ENCODE peak calls at places on chromosomes 13 and 19, in five cellular contexts. Q is endothelial cell, B is lung, P is colonic mucosa, E is transverse colon. V is an unnamed sample.

GRCh38 chr19:41366089-41366488 is 2.1 kb upstream of the B9D2 start:
- DNase-seq in Q (no peak), B (no peak), P (no peak), E (no peak), V (peak)

GRCh38 chr19:39996811-39997594 is at the start of gene ZNF546:
- DNase-seq in Q (peak), B (peak), P (peak), E (peak), V (peak)

GRCh38 chr19:2678043-2678671 is 24.3 kb downstream of the GNG7 start:
- DNase-seq in Q (no peak), B (no peak), P (no peak), E (peak), V (no peak)

GRCh38 chr19:16136185-16137067 is 7.1 kb upstream of the HSH2D start:
- DNase-seq in Q (no peak), B (no peak), P (no peak), E (no peak), V (no peak)

GRCh38 chr19:19860756-19861390 is 4.8 kb upstream of the ZNF253 start:
- DNase-seq in Q (peak), B (no peak), P (no peak), E (no peak), V (no peak)

GRCh38 chr19:48970923-48971395 is 5.8 kb downstream of the FTL start:
- DNase-seq in Q (peak), B (peak), P (peak), E (peak), V (peak)

GRCh38 chr13:39581177-39581576 is 21.8 kb downstream of the LHFPL6 start:
- DNase-seq in Q (no peak), B (no peak), P (no peak), E (no peak), V (no peak)

GRCh38 chr19:3035542-3036118 is 6.5 kb upstream of the TLE2 start:
- DNase-seq in Q (peak), B (peak), P (peak), E (peak), V (peak)

GRCh38 chr13:32225494-32225931 is 89.7 kb downstream of the ZAR1L start:
- DNase-seq in Q (no peak), B (no peak), P (no peak), E (no peak), V (no peak)

GRCh38 chr19:45591004-45591637 is 6.5 kb upstream of the OPA3 start:
- DNase-seq in Q (peak), B (peak), P (peak), E (peak), V (peak)

GRCh38 chr19:51808333-51808986 is 13.5 kb downstream of the FPR3 start:
- DNase-seq in Q (no peak), B (no peak), P (no peak), E (no peak), V (no peak)

GRCh38 chr13:106318941-106319411 is 216.5 kb downstream of the EFNB2 start:
- DNase-seq in Q (no peak), B (peak), P (no peak), E (no peak), V (peak)

GRCh38 chr13:49836516-49836915 is 44.0 kb upstream of the KPNA3 start:
- DNase-seq in Q (no peak), B (no peak), P (no peak), E (no peak), V (no peak)

GRCh38 chr13:27472941-27473340 is 22.6 kb upstream of the MTIF3 start:
- DNase-seq in Q (no peak), B (no peak), P (no peak), E (no peak), V (no peak)

GRCh38 chr13:40430234-40430633 is 236.2 kb downstream of the FOXO1 start:
- DNase-seq in Q (no peak), B (no peak), P (no peak), E (no peak), V (no peak)

GRCh38 chr13:94329754-94330551 is 149.5 kb downstream of the DCT start:
- DNase-seq in Q (no peak), B (no peak), P (no peak), E (no peak), V (no peak)

GRCh38 chr13:27130223-27131015 is 41.2 kb downstream of the USP12 start:
- DNase-seq in Q (no peak), B (no peak), P (no peak), E (no peak), V (no peak)

GRCh38 chr19:3604987-3605343 is 1.7 kb downstream of the TBXA2R start:
- DNase-seq in Q (no peak), B (no peak), P (no peak), E (no peak), V (no peak)

GRCh38 chr19:42069619-42070293 is at the start of gene GRIK5:
- DNase-seq in Q (peak), B (no peak), P (no peak), E (no peak), V (no peak)

GRCh38 chr19:18286973-18287635 is 5.7 kb upstream of the JUND start:
- DNase-seq in Q (no peak), B (no peak), P (no peak), E (no peak), V (no peak)

GRCh38 chr19:18290250-18291018 is 9.0 kb upstream of the JUND start:
- DNase-seq in Q (no peak), B (no peak), P (no peak), E (peak), V (no peak)

GRCh38 chr19:18289471-18290066 is 8.1 kb upstream of the JUND start:
- DNase-seq in Q (no peak), B (no peak), P (no peak), E (no peak), V (no peak)

GRCh38 chr19:18291019-18291524 is 9.7 kb upstream of the JUND start:
- DNase-seq in Q (no peak), B (no peak), P (no peak), E (no peak), V (no peak)

DNA sequence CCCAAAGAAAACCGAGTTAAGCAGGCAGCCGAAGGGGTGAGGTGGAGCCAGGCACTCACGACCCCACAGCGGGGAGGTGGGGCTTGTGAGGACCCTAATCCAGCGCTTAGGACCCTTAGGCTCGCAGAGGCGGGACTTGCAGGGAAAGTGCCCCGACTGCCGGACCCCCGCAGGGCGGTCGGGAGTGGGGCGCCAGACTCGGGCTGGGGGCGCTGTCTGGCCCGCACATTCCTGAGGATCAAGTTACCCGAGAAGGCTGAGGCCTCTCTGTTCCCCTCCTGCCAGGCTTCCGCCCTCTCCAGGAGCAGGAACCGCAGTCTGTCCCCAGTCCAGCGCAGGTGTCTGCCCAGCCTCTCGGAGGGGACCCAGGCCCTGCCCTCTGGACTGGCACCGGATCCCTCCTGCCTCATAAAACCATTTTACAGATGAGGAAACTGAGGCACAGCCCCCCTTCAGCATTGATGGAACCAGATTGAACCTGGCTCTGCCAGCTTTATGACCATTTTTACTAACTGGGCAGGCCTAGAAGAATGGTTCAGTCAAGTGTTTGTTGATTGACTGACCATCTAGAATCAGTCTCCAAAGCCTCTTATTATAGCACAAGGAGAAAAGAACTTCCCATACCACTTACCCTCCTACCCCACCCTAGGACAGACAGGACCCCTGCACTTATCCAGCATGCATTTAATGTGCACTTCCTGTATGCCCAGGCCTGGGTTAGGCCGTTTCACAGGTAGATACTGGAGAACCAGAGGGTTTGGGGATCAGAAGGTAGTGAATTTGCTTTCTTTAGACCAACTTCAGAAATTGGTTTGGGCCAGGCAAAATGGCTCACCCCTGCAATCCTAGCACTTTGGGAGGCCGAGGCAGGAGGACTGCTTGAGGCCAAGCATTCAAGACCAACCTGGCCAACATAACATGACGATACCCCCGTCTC is 6.7 kb upstream of the JUND start:
- DNase-seq in Q (no peak), B (no peak), P (no peak), E (no peak), V (no peak)
- TF ChIP-seq CTCF in Q (no peak), B (no peak), P (no peak), E (no peak), V (no peak)

GRCh38 chr13:81927347-81927746 is 1586.4 kb upstream of the SPRY2 start:
- DNase-seq in Q (no peak), B (no peak), P (no peak), E (no peak), V (no peak)

DNA sequence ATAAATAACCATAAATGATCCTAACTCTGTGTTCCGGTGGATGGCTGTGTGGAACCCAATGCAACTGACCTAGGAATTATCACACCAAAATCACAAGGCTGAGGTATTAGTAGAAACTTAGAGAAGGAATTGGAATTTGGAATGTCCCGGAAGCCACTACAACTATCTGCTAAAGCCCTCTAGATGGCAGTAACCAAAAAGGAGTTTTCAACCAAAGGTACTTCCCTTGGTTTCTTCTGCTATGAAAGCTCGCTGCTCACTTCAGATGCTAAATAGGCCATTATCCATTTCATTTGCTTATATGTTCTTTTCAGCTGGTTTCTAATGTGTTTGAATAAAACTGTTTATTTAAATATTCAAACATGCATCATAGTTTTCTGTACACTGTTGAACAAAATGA is 1589.1 kb upstream of the SPRY2 start:
- DNase-seq in Q (no peak), B (no peak), P (no peak), E (no peak), V (no peak)
- TF ChIP-seq CTCF in Q (no peak), B (no peak), P (no peak), E (no peak), V (no peak)

DNA sequence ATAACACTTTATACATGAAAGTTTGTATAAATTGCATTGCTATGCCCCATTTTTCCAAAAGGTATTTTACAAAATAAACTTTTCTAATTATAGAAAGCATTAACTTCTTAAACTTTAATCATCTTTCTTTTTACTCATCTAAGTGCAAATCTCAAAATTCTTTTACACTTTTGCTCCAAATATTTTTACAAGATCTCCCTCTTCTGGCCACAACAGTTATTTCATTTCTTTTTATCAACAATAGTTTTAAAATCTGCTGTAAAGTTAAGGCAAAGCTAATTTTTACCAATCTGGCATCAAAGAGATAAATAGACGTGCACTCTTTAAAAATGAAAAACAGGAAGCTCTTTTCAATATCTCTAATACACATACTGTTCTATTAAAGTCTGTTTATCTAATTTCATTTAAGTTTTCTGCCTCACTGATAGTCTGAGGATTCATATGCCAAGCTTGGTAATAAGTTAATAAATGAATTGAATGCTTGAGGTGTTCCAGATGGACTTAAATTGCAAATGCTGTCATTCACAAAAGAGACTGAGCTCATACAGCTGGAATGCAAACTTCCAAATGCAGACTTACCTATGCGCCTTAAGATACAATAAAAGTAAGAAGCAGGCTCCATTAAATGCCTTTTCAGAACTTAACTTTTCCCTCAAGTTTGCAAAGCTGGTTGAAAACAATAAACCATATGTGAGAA is 583.0 kb upstream of the ATXN8OS start:
- DNase-seq in Q (no peak), B (no peak), P (no peak), E (no peak), V (no peak)
- TF ChIP-seq CTCF in Q (peak), B (no peak), P (no peak), E (no peak), V (no peak)

GRCh38 chr19:5498817-5499535 is 43.8 kb downstream of the ZNRF4 start:
- DNase-seq in Q (no peak), B (no peak), P (no peak), E (no peak), V (no peak)

GRCh38 chr19:5504115-5504514 is 48.9 kb downstream of the ZNRF4 start:
- DNase-seq in Q (no peak), B (no peak), P (no peak), E (no peak), V (peak)

GRCh38 chr19:5507056-5507624 is 51.9 kb downstream of the ZNRF4 start:
- DNase-seq in Q (no peak), B (no peak), P (no peak), E (no peak), V (no peak)

GRCh38 chr19:5501907-5502306 is 46.7 kb downstream of the ZNRF4 start:
- DNase-seq in Q (no peak), B (no peak), P (no peak), E (no peak), V (no peak)

DNA sequence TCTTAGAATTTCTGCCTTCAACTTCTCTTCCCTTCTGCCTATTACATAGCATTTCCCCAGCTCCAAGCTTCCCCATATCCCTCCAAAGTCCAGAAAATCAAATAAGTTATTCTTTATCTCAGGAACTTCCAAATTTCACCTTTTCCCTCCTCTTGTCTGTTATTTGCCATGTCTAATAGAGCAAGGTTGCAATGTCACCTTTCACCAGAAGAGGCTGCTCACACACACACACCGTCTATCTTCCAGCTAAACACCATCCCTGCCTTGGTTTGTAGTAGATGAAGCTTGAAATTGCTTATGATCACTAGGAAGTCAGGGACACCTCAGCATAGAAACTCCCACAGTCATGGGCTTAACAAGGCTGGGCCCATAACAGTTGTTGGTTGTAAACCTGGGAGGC is 48.4 kb downstream of the ZNRF4 start:
- DNase-seq in Q (no peak), B (no peak), P (no peak), E (no peak), V (no peak)
- TF ChIP-seq CTCF in Q (no peak), B (no peak), P (no peak), E (no peak), V (no peak)

DNA sequence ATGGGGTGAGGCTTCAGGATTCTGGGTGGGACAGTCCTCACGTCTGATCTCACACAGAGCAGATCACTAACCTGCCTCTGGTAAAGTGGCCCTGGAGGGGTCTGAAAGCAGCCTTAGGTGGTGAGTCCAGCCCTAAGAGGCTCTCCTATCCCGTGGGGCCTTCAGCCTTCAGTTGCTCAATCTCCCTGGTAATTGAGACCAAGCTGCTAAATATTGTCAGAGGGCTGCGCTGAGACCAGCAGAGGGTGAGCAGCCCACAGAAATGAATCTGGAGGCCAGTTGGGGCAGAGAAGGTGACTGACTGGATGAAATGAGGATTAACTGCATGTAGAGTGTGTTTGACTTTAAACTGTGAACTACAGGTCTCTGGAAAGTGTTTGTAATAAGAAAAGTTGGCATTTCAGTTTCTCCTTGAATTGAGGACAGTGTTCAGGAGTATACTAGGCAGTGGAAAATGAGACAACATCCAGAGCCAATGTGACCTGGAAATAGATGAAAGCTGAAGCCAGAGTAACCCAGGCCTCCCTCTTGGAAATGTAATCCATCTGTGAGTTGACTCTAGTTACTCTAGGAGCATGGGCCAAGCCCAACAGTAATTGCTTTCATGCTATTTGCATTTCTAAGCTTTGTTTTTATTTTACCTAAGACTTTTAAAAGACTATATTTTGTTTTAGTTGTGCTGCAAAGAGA is 14.3 kb upstream of the HSPH1 start:
- DNase-seq in Q (no peak), B (no peak), P (no peak), E (no peak), V (no peak)
- TF ChIP-seq CTCF in Q (no peak), B (no peak), P (no peak), E (no peak), V (no peak)

DNA sequence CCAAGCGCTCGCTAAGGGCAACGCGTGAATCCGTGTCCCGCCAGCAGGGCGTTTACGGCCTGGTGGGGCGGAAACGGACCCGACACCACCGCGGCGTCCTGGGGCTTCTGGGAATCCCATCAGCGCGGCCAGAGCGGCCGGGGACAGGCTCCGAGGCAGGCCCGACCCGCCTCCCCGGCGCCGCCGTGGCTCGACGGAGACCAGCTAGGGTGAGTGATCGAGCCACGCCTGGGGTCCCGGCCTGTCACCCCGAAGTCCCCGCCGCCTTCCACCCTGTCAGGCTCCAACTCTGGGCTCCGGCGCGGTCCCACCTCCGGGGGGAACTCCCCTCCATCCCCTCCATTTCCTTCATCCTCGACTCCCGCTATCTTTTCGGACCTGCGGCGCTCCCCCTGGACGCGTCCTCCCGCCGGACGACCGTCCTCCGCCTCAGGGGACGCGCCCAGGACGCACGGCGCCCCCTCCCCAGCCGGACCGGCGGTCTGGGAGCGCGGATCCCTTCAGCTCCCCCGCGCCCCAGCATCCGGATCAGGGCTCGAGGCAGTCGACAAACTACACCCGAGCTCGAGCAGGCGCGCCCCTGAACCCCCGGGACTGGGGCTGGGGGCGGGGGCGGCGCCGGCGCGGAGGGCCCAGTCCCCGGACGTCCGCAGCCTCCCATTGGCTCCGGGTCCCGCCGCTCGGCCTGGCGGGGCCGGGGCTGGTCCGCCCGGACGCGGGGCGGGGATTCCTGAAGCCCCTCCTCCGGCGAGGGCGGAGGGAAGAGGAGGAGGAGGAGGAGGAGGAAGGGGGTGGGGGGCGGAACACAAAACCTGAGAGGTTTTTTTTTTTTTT is 643 bp upstream of the BICRA start:
- DNase-seq in Q (peak), B (peak), P (peak), E (peak), V (peak)
- TF ChIP-seq CTCF in Q (no peak), B (no peak), P (peak), E (peak), V (no peak)

DNA sequence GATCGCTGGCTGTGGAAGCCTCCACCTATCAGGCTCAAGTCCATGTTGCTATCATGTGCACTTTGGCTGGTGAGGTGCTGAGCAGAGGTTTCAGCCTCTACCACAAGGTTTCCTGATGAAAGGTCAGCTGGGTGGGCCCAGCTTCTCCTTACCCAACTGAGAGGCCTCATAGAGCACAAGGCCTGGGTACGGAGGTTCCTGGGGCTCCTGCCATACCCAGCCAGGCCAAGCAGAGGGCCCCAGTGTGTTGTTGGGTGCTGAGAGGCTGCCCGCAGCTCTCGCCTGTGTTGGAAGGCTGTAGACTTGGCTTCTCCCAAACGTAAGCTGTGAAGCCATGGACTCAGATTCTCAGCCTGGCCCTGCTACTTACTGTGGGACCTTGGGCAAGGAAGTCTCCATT is 28.2 kb downstream of the ACTN4 start:
- DNase-seq in Q (no peak), B (no peak), P (no peak), E (no peak), V (no peak)
- TF ChIP-seq CTCF in Q (no peak), B (no peak), P (no peak), E (no peak), V (no peak)

V was measured in Calu3.